ENCODE peak calls at places on chromosomes 1 and 21, in five cellular contexts. I, O, Q, J and Z are unnamed samples.

GRCh38 chr1:85361106-85361505 is 84.7 kb upstream of the BCL10 start:
- DNase-seq in I (no peak), O (no peak), Q (no peak), J (no peak), Z (no peak)

GRCh38 chr21:33850985-33851384 is 64.6 kb downstream of the ATP5PO start:
- DNase-seq in I (no peak), O (no peak), Q (no peak), J (no peak), Z (no peak)

GRCh38 chr1:158103275-158103674 is 77.4 kb upstream of the CD1D start:
- DNase-seq in I (no peak), O (no peak), Q (no peak), J (no peak), Z (no peak)

GRCh38 chr1:14578156-14578555 is 20.3 kb upstream of the KAZN start:
- DNase-seq in I (no peak), O (no peak), Q (no peak), J (no peak), Z (no peak)

GRCh38 chr1:53595906-53596305 is 136.7 kb downstream of the DMRTB1 start:
- DNase-seq in I (no peak), O (no peak), Q (no peak), J (no peak), Z (no peak)

GRCh38 chr1:37808369-37809319 is 636 bp upstream of the YRDC start:
- DNase-seq in I (peak; percentile 73), O (peak; percentile 86), Q (peak; percentile 84), J (peak; percentile 78), Z (peak; percentile 79)

GRCh38 chr1:86993269-86993985 is 79.0 kb downstream of the HS2ST1 start:
- DNase-seq in I (no peak), O (no peak), Q (no peak), J (no peak), Z (no peak)

GRCh38 chr1:201383647-201384405 is 6.3 kb upstream of the TNNT2 start:
- DNase-seq in I (no peak), O (no peak), Q (no peak), J (no peak), Z (no peak)

GRCh38 chr1:175757381-175758015 is 14.1 kb upstream of the TNR start:
- DNase-seq in I (no peak), O (no peak), Q (peak; percentile 81), J (peak; percentile 29), Z (peak; percentile 18)

GRCh38 chr1:233470738-233471499 is 143.0 kb upstream of the KCNK1 start:
- DNase-seq in I (no peak), O (no peak), Q (no peak), J (no peak), Z (no peak)

GRCh38 chr1:206761369-206761768 is 9.2 kb upstream of the IL19 start:
- DNase-seq in I (no peak), O (no peak), Q (no peak), J (no peak), Z (no peak)

GRCh38 chr1:225928186-225929175 is 4.4 kb upstream of the PYCR2 start:
- DNase-seq in I (no peak), O (no peak), Q (no peak), J (no peak), Z (no peak)
- TF ChIP-seq EP300 in I (no peak), O (no peak), Q (no peak), J (no peak), Z (no peak)

DNA sequence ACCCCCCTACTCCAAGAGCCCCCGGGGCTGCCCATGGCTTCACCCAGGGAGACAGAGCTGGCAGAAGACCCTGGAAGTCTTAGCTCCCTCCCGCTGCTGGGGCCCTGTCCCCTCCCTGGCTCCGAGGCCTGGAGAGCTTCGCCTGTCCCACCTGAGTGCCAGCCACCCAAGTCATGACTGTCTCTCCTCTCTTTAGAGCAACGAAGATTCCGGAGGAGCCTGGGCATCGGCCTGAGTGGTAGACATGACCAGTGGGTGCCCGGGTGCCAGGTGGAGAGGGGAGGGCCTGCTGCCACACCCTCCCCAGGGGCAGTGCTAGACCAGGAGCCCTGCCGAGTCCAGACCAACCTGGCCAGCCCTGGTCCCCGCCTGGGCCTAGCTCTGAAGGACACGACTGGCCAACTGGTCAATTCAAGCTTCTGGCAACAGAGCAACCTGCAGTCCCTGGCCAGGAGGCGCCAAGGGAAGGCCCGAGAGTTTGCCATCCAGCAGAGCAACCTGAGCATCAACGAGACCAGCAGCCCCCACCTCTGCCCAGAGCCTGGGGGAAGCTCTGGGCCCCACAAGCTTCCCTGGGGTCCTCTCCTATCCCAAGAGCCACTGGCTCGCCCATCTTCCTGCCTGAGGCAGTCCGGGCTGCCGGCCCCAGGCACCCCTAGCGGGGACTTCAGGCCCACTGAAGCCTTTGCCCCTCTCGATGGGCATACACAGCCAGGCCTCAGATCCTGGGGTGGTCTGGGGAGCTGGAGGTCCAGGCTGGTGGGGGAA is 3.9 kb downstream of the C1orf167 start:
- DNase-seq in I (no peak), O (no peak), Q (no peak), J (no peak), Z (no peak)
- TF ChIP-seq POLR2A in I (no peak), O (no peak), Q (no peak), J (no peak), Z (no peak)

GRCh38 chr21:45430521-45431501 is 25.8 kb downstream of the COL18A1 start:
- DNase-seq in I (no peak), O (no peak), Q (peak; percentile 72), J (no peak), Z (no peak)

GRCh38 chr21:45433911-45434644 is 29.1 kb downstream of the COL18A1 start:
- DNase-seq in I (no peak), O (no peak), Q (no peak), J (no peak), Z (no peak)

GRCh38 chr21:45433301-45433700 is 28.3 kb downstream of the COL18A1 start:
- DNase-seq in I (no peak), O (no peak), Q (no peak), J (no peak), Z (no peak)

GRCh38 chr21:45432575-45433255 is 27.8 kb downstream of the COL18A1 start:
- DNase-seq in I (no peak), O (no peak), Q (no peak), J (no peak), Z (no peak)

DNA sequence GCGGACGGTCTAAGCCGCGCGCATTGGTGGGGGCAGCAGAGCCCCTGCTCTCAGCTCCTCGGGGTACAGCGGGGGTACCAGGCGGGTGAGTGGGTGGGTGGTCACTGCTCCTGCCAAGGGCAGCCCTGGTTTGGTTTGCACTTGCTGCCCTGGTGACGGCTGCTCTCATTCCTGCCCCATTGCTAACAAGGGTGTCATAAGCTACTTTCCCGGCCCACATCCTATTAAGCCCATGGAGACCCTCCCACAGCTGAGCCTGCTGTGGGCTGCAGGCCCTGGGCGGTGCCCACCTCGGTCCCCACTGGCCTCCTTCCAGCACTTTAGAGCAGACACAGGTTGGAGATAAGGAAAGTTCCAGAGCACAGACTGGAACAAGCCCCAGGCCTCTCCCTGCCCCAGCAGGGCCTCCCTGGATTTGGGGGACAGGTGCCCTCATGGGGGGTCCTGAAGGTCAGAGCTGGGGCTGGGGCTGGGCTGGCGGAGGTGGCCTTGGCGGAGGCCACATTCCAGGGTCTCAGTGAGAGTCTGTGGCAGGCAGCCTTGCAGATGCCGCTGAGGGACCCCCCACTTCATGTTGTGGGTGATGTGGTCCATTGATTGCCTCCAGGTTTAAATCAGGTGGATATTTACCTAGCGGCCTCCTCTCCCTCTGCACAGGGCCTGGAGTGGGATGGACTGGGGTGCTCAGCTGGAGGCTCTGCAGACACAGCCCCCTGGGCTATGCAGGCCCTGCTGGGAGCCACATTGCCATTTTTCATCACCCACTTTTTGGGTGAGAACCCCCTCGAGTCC is 27.0 kb downstream of the COL18A1 start:
- DNase-seq in I (no peak), O (no peak), Q (no peak), J (no peak), Z (no peak)
- H3K27me3 ChIP-seq in I (no peaks in the 10 kb centered on the region), O (no peaks in the 10 kb centered on the region), Q (no peaks in the 10 kb centered on the region), J (no peaks in the 10 kb centered on the region), Z (no peaks in the 10 kb centered on the region)

GRCh38 chr1:91021686-91022517 is at the start of gene ZNF644:
- DNase-seq in I (peak; percentile 93), O (peak; percentile 97), Q (peak; percentile 87), J (peak; percentile 88), Z (peak; percentile 91)
- TF ChIP-seq EP300 in I (no peak), O (no peak), Q (no peak), J (peak; percentile 23), Z (peak; percentile 34)